ENCODE peak calls at places on chromosomes 3 and 15, in ten cellular contexts. One of them, this sample, is unnamed.
A peak's percentile ranks its signal among the peaks of the same experiment; 100 is the strongest.

GRCh38 chr3:135513106-135514063 is 452.1 kb upstream of the PPP2R3A start:
- DNase-seq in neural progenitor cell: no peak
- DNase-seq in right cardiac atrium: no peak
- DNase-seq in breast epithelium: no peak
- DNase-seq in ovary: no peak
- DNase-seq in stomach: no peak
- DNase-seq in PC-3: peak; percentile 8
- DNase-seq in GM23338: peak; percentile 27
- DNase-seq in body of pancreas: no peak
- DNase-seq in CD8-positive, alpha-beta T cell: no peak
- DNase-seq in this sample: no peak

GRCh38 chr3:52245322-52246263 is at the start of gene PPM1M:
- DNase-seq in GM23338: peak; percentile 83
- DNase-seq in CD8-positive, alpha-beta T cell: peak; percentile 51
- DNase-seq in right cardiac atrium: peak; percentile 86
- DNase-seq in stomach: peak; percentile 58
- DNase-seq in neural progenitor cell: peak; percentile 83
- DNase-seq in body of pancreas: peak; percentile 49
- DNase-seq in breast epithelium: no peak
- DNase-seq in ovary: peak; percentile 67
- DNase-seq in PC-3: peak; percentile 62
- DNase-seq in this sample: peak; percentile 67

GRCh38 chr3:174010902-174011301 is 613.4 kb downstream of the NLGN1 start:
- DNase-seq in GM23338: peak; percentile 41
- DNase-seq in CD8-positive, alpha-beta T cell: no peak
- DNase-seq in ovary: no peak
- DNase-seq in breast epithelium: no peak
- DNase-seq in neural progenitor cell: no peak
- DNase-seq in right cardiac atrium: no peak
- DNase-seq in body of pancreas: no peak
- DNase-seq in PC-3: no peak
- DNase-seq in stomach: no peak
- DNase-seq in this sample: no peak

GRCh38 chr3:171494457-171495109 is 34.4 kb upstream of the TNIK start:
- DNase-seq in right cardiac atrium: no peak
- DNase-seq in body of pancreas: no peak
- DNase-seq in PC-3: no peak
- DNase-seq in neural progenitor cell: no peak
- DNase-seq in stomach: no peak
- DNase-seq in ovary: no peak
- DNase-seq in CD8-positive, alpha-beta T cell: no peak
- DNase-seq in GM23338: no peak
- DNase-seq in breast epithelium: no peak
- DNase-seq in this sample: no peak

GRCh38 chr3:13714251-13714916 is 165.5 kb downstream of the FBLN2 start:
- DNase-seq in right cardiac atrium: no peak
- DNase-seq in stomach: peak; percentile 4
- DNase-seq in neural progenitor cell: no peak
- DNase-seq in ovary: no peak
- DNase-seq in PC-3: no peak
- DNase-seq in breast epithelium: peak; percentile 19
- DNase-seq in GM23338: no peak
- DNase-seq in body of pancreas: no peak
- DNase-seq in CD8-positive, alpha-beta T cell: no peak
- DNase-seq in this sample: no peak

GRCh38 chr3:51673181-51673801 is 2.2 kb downstream of the TEX264 start:
- DNase-seq in body of pancreas: no peak
- DNase-seq in neural progenitor cell: peak; percentile 39
- DNase-seq in stomach: peak; percentile 19
- DNase-seq in PC-3: no peak
- DNase-seq in GM23338: no peak
- DNase-seq in ovary: no peak
- DNase-seq in right cardiac atrium: no peak
- DNase-seq in CD8-positive, alpha-beta T cell: no peak
- DNase-seq in breast epithelium: no peak
- DNase-seq in this sample: no peak

GRCh38 chr15:44738340-44738984 is 2.1 kb downstream of the TRIM69 start:
- DNase-seq in body of pancreas: no peak
- DNase-seq in PC-3: peak; percentile 87
- DNase-seq in right cardiac atrium: no peak
- DNase-seq in stomach: no peak
- DNase-seq in GM23338: peak; percentile 68
- DNase-seq in CD8-positive, alpha-beta T cell: no peak
- DNase-seq in neural progenitor cell: peak; percentile 15
- DNase-seq in ovary: no peak
- DNase-seq in breast epithelium: no peak
- DNase-seq in this sample: no peak

GRCh38 chr3:10450494-10451440 is 54.6 kb downstream of the ATP2B2 start:
- DNase-seq in stomach: no peak
- DNase-seq in neural progenitor cell: peak; percentile 46
- DNase-seq in CD8-positive, alpha-beta T cell: no peak
- DNase-seq in ovary: no peak
- DNase-seq in GM23338: peak; percentile 46
- DNase-seq in body of pancreas: no peak
- DNase-seq in right cardiac atrium: no peak
- DNase-seq in PC-3: no peak
- DNase-seq in breast epithelium: no peak
- DNase-seq in this sample: no peak

GRCh38 chr3:190597291-190597690 is 83.4 kb downstream of the IL1RAP start:
- DNase-seq in neural progenitor cell: no peak
- DNase-seq in GM23338: peak; percentile 20
- DNase-seq in CD8-positive, alpha-beta T cell: no peak
- DNase-seq in body of pancreas: no peak
- DNase-seq in ovary: no peak
- DNase-seq in PC-3: no peak
- DNase-seq in breast epithelium: no peak
- DNase-seq in right cardiac atrium: no peak
- DNase-seq in stomach: no peak
- DNase-seq in this sample: no peak

GRCh38 chr3:190606596-190606995 is 92.7 kb downstream of the IL1RAP start:
- DNase-seq in stomach: no peak
- DNase-seq in body of pancreas: no peak
- DNase-seq in ovary: no peak
- DNase-seq in neural progenitor cell: no peak
- DNase-seq in CD8-positive, alpha-beta T cell: no peak
- DNase-seq in breast epithelium: no peak
- DNase-seq in GM23338: no peak
- DNase-seq in right cardiac atrium: no peak
- DNase-seq in PC-3: no peak
- DNase-seq in this sample: no peak

GRCh38 chr3:190596341-190597285 is 82.7 kb downstream of the IL1RAP start:
- DNase-seq in breast epithelium: no peak
- DNase-seq in GM23338: no peak
- DNase-seq in body of pancreas: no peak
- DNase-seq in stomach: no peak
- DNase-seq in neural progenitor cell: peak; percentile 6
- DNase-seq in PC-3: no peak
- DNase-seq in ovary: no peak
- DNase-seq in CD8-positive, alpha-beta T cell: no peak
- DNase-seq in right cardiac atrium: no peak
- DNase-seq in this sample: no peak

GRCh38 chr3:190605385-190605784 is 91.5 kb downstream of the IL1RAP start:
- DNase-seq in GM23338: no peak
- DNase-seq in stomach: no peak
- DNase-seq in breast epithelium: no peak
- DNase-seq in right cardiac atrium: no peak
- DNase-seq in ovary: no peak
- DNase-seq in neural progenitor cell: no peak
- DNase-seq in CD8-positive, alpha-beta T cell: no peak
- DNase-seq in body of pancreas: no peak
- DNase-seq in PC-3: no peak
- DNase-seq in this sample: no peak

GRCh38 chr3:190601597-190601996 is 87.7 kb downstream of the IL1RAP start:
- DNase-seq in stomach: no peak
- DNase-seq in CD8-positive, alpha-beta T cell: no peak
- DNase-seq in body of pancreas: peak; percentile 16
- DNase-seq in ovary: peak; percentile 20
- DNase-seq in GM23338: no peak
- DNase-seq in neural progenitor cell: no peak
- DNase-seq in right cardiac atrium: peak; percentile 69
- DNase-seq in breast epithelium: no peak
- DNase-seq in PC-3: no peak
- DNase-seq in this sample: no peak
- H3K27ac ChIP-seq in stomach: no peak overlapping the region
- H3K27ac ChIP-seq in CD8-positive, alpha-beta T cell: no peak overlapping the region
- H3K27ac ChIP-seq in body of pancreas: no peak overlapping the region
- H3K27ac ChIP-seq in ovary: no peak overlapping the region
- H3K27ac ChIP-seq in GM23338: no peak overlapping the region
- H3K27ac ChIP-seq in neural progenitor cell: no peak overlapping the region
- H3K27ac ChIP-seq in right cardiac atrium: no peak overlapping the region
- H3K27ac ChIP-seq in breast epithelium: no peak overlapping the region
- H3K27ac ChIP-seq in PC-3: no peak overlapping the region
- H3K27ac ChIP-seq in this sample: no peak overlapping the region

GRCh38 chr3:104952587-104952986 is 414.1 kb upstream of the ALCAM start:
- DNase-seq in body of pancreas: no peak
- DNase-seq in PC-3: peak; percentile 94
- DNase-seq in breast epithelium: no peak
- DNase-seq in CD8-positive, alpha-beta T cell: no peak
- DNase-seq in neural progenitor cell: no peak
- DNase-seq in right cardiac atrium: no peak
- DNase-seq in stomach: peak; percentile 52
- DNase-seq in ovary: no peak
- DNase-seq in GM23338: no peak
- DNase-seq in this sample: no peak
- H3K4me3 ChIP-seq in body of pancreas: no peak overlapping the region
- H3K4me3 ChIP-seq in PC-3: no peak overlapping the region
- H3K4me3 ChIP-seq in breast epithelium: no peak overlapping the region
- H3K4me3 ChIP-seq in CD8-positive, alpha-beta T cell: no peak overlapping the region
- H3K4me3 ChIP-seq in neural progenitor cell: no peak overlapping the region
- H3K4me3 ChIP-seq in right cardiac atrium: no peak overlapping the region
- H3K4me3 ChIP-seq in stomach: no peak overlapping the region
- H3K4me3 ChIP-seq in ovary: no peak overlapping the region
- H3K4me3 ChIP-seq in GM23338: no peak overlapping the region
- H3K4me3 ChIP-seq in this sample: no peak overlapping the region

GRCh38 chr3:24359645-24360462 is 134.8 kb downstream of the THRB start:
- DNase-seq in right cardiac atrium: no peak
- DNase-seq in ovary: no peak
- DNase-seq in CD8-positive, alpha-beta T cell: no peak
- DNase-seq in PC-3: peak; percentile 32
- DNase-seq in neural progenitor cell: peak; percentile 41
- DNase-seq in body of pancreas: peak; percentile 22
- DNase-seq in stomach: no peak
- DNase-seq in GM23338: peak; percentile 36
- DNase-seq in breast epithelium: no peak
- DNase-seq in this sample: no peak

GRCh38 chr3:24359102-24359501 is 135.5 kb downstream of the THRB start:
- DNase-seq in breast epithelium: no peak
- DNase-seq in right cardiac atrium: no peak
- DNase-seq in stomach: no peak
- DNase-seq in neural progenitor cell: no peak
- DNase-seq in GM23338: no peak
- DNase-seq in ovary: no peak
- DNase-seq in body of pancreas: no peak
- DNase-seq in CD8-positive, alpha-beta T cell: no peak
- DNase-seq in PC-3: no peak
- DNase-seq in this sample: no peak

GRCh38 chr3:24355806-24356205 is 138.8 kb downstream of the THRB start:
- DNase-seq in breast epithelium: no peak
- DNase-seq in neural progenitor cell: no peak
- DNase-seq in ovary: no peak
- DNase-seq in CD8-positive, alpha-beta T cell: no peak
- DNase-seq in stomach: no peak
- DNase-seq in body of pancreas: no peak
- DNase-seq in right cardiac atrium: no peak
- DNase-seq in GM23338: no peak
- DNase-seq in PC-3: no peak
- DNase-seq in this sample: no peak

GRCh38 chr3:24360946-24361345 is 133.7 kb downstream of the THRB start:
- DNase-seq in breast epithelium: no peak
- DNase-seq in stomach: no peak
- DNase-seq in neural progenitor cell: no peak
- DNase-seq in PC-3: no peak
- DNase-seq in body of pancreas: no peak
- DNase-seq in ovary: no peak
- DNase-seq in right cardiac atrium: no peak
- DNase-seq in GM23338: no peak
- DNase-seq in CD8-positive, alpha-beta T cell: no peak
- DNase-seq in this sample: no peak

GRCh38 chr3:24357635-24358034 is 137.0 kb downstream of the THRB start:
- DNase-seq in breast epithelium: no peak
- DNase-seq in body of pancreas: no peak
- DNase-seq in PC-3: no peak
- DNase-seq in neural progenitor cell: no peak
- DNase-seq in GM23338: no peak
- DNase-seq in right cardiac atrium: no peak
- DNase-seq in ovary: no peak
- DNase-seq in CD8-positive, alpha-beta T cell: no peak
- DNase-seq in stomach: no peak
- DNase-seq in this sample: no peak
- H3K27me3 ChIP-seq in breast epithelium: no peaks in the 10 kb centered on the region
- H3K27me3 ChIP-seq in body of pancreas: no peaks in the 10 kb centered on the region
- H3K27me3 ChIP-seq in PC-3: no peaks in the 10 kb centered on the region
- H3K27me3 ChIP-seq in neural progenitor cell: no peaks in the 10 kb centered on the region
- H3K27me3 ChIP-seq in GM23338: no peaks in the 10 kb centered on the region
- H3K27me3 ChIP-seq in right cardiac atrium: no peaks in the 10 kb centered on the region
- H3K27me3 ChIP-seq in ovary: no peaks in the 10 kb centered on the region
- H3K27me3 ChIP-seq in CD8-positive, alpha-beta T cell: no peaks in the 10 kb centered on the region
- H3K27me3 ChIP-seq in stomach: no peaks in the 10 kb centered on the region
- H3K27me3 ChIP-seq in this sample: no peaks in the 10 kb centered on the region

GRCh38 chr3:113250566-113250965 is 39.2 kb downstream of the BOC start:
- DNase-seq in GM23338: no peak
- DNase-seq in neural progenitor cell: no peak
- DNase-seq in stomach: no peak
- DNase-seq in body of pancreas: no peak
- DNase-seq in PC-3: no peak
- DNase-seq in CD8-positive, alpha-beta T cell: no peak
- DNase-seq in breast epithelium: no peak
- DNase-seq in ovary: no peak
- DNase-seq in right cardiac atrium: no peak
- DNase-seq in this sample: no peak

GRCh38 chr3:113247664-113248458 is 36.5 kb downstream of the BOC start:
- DNase-seq in ovary: no peak
- DNase-seq in right cardiac atrium: no peak
- DNase-seq in CD8-positive, alpha-beta T cell: no peak
- DNase-seq in body of pancreas: no peak
- DNase-seq in GM23338: no peak
- DNase-seq in stomach: no peak
- DNase-seq in breast epithelium: no peak
- DNase-seq in PC-3: no peak
- DNase-seq in neural progenitor cell: no peak
- DNase-seq in this sample: no peak

GRCh38 chr3:113249601-113250000 is 38.2 kb downstream of the BOC start:
- DNase-seq in PC-3: no peak
- DNase-seq in neural progenitor cell: no peak
- DNase-seq in GM23338: no peak
- DNase-seq in CD8-positive, alpha-beta T cell: no peak
- DNase-seq in right cardiac atrium: no peak
- DNase-seq in stomach: no peak
- DNase-seq in ovary: no peak
- DNase-seq in breast epithelium: no peak
- DNase-seq in body of pancreas: no peak
- DNase-seq in this sample: no peak

GRCh38 chr3:113247051-113247450 is 35.7 kb downstream of the BOC start:
- DNase-seq in PC-3: no peak
- DNase-seq in body of pancreas: no peak
- DNase-seq in stomach: no peak
- DNase-seq in CD8-positive, alpha-beta T cell: no peak
- DNase-seq in ovary: no peak
- DNase-seq in breast epithelium: no peak
- DNase-seq in neural progenitor cell: no peak
- DNase-seq in right cardiac atrium: no peak
- DNase-seq in GM23338: no peak
- DNase-seq in this sample: no peak

GRCh38 chr3:113249111-113249510 is 37.8 kb downstream of the BOC start:
- DNase-seq in CD8-positive, alpha-beta T cell: no peak
- DNase-seq in body of pancreas: peak; percentile 24
- DNase-seq in GM23338: no peak
- DNase-seq in neural progenitor cell: no peak
- DNase-seq in stomach: no peak
- DNase-seq in breast epithelium: no peak
- DNase-seq in PC-3: peak; percentile 51
- DNase-seq in right cardiac atrium: no peak
- DNase-seq in ovary: no peak
- DNase-seq in this sample: no peak
- H3K27ac ChIP-seq in CD8-positive, alpha-beta T cell: no peak overlapping the region
- H3K27ac ChIP-seq in body of pancreas: no peak overlapping the region
- H3K27ac ChIP-seq in GM23338: no peak overlapping the region
- H3K27ac ChIP-seq in neural progenitor cell: no peak overlapping the region
- H3K27ac ChIP-seq in stomach: peak overlapping the region; percentile 77
- H3K27ac ChIP-seq in breast epithelium: peak overlapping the region; percentile 92
- H3K27ac ChIP-seq in PC-3: no peak overlapping the region
- H3K27ac ChIP-seq in right cardiac atrium: no peak overlapping the region
- H3K27ac ChIP-seq in ovary: peak overlapping the region; percentile 92
- H3K27ac ChIP-seq in this sample: no peak overlapping the region

This sample was measured in effector memory CD4-positive, alpha-beta T cell.